ENCODE peak calls at places on chromosome X, in eight cellular contexts. V is Peyer's patch; K is ascending aorta; B is body of pancreas; S is breast epithelium; O is A673; I is CD4-positive, alpha-beta memory T cell; N is PC-3. J is an unnamed sample.

GRCh38 chrX:47311857-47312774 is 58.3 kb upstream of the ZNF157 start:
- DNase-seq in I (peak; percentile 40), N (peak; percentile 74), B (peak; percentile 70), V (peak; percentile 55), K (no peak), O (peak; percentile 71), S (no peak), J (peak; percentile 62)

GRCh38 chrX:70754169-70754843 is 154.2 kb downstream of the TEX11 start:
- DNase-seq in V (no peak), N (peak; percentile 17), K (no peak), S (no peak), B (no peak), O (no peak), I (no peak), J (no peak)

GRCh38 chrX:113400193-113400704 is 559.6 kb upstream of the AMOT start:
- DNase-seq in V (no peak), N (peak; percentile 6), B (no peak), S (no peak), O (peak; percentile 35), I (no peak), K (no peak), J (no peak)

GRCh38 chrX:1595711-1596060 is 4.3 kb downstream of the AKAP17A start:
- DNase-seq in B (no peak), K (no peak), I (no peak), O (no peak), V (no peak), N (no peak), S (no peak), J (no peak)

GRCh38 chrX:45591650-45592049 is 391.0 kb upstream of the DIPK2B start:
- DNase-seq in N (no peak), B (no peak), I (no peak), K (no peak), O (no peak), S (no peak), V (no peak), J (no peak)

GRCh38 chrX:96474357-96475125 is 210.1 kb upstream of the DIAPH2 start:
- DNase-seq in O (no peak), N (peak; percentile 85), V (no peak), S (no peak), K (no peak), I (no peak), B (no peak), J (no peak)

GRCh38 chrX:24216037-24216436 is 66.5 kb downstream of the ZFX start:
- DNase-seq in S (no peak), B (no peak), I (no peak), O (no peak), N (no peak), K (no peak), V (no peak), J (no peak)

GRCh38 chrX:16839224-16839851 is 30.8 kb downstream of the RBBP7 start:
- DNase-seq in N (no peak), V (no peak), K (no peak), O (no peak), I (no peak), B (no peak), S (no peak), J (no peak)

GRCh38 chrX:37746951-37747350 is 32.9 kb upstream of the CYBB start:
- DNase-seq in B (no peak), N (no peak), V (no peak), K (no peak), I (no peak), S (no peak), O (no peak), J (no peak)

GRCh38 chrX:7059214-7059838 is 88.2 kb upstream of the STS start:
- DNase-seq in K (no peak), I (no peak), O (no peak), V (no peak), N (no peak), S (no peak), B (no peak), J (no peak)

GRCh38 chrX:37825225-37825842 is 22.0 kb downstream of the DYNLT3 start:
- DNase-seq in O (peak; percentile 56), V (peak; percentile 80), I (peak; percentile 55), K (no peak), B (peak; percentile 68), S (peak; percentile 30), N (peak; percentile 61), J (peak; percentile 13)

GRCh38 chrX:119687661-119688413 is 5.1 kb downstream of the SEPTIN6 start:
- DNase-seq in B (no peak), N (no peak), V (no peak), K (no peak), O (no peak), I (no peak), S (no peak), J (no peak)

GRCh38 chrX:72387247-72387646 is 81.5 kb upstream of the CITED1 start:
- DNase-seq in B (no peak), S (no peak), N (no peak), V (no peak), O (no peak), I (no peak), K (no peak), J (no peak)

GRCh38 chrX:28273751-28274150 is 292.5 kb upstream of the DCAF8L1 start:
- DNase-seq in K (no peak), I (no peak), V (no peak), B (no peak), S (no peak), N (no peak), O (no peak), J (no peak)

GRCh38 chrX:154485150-154486051 is 1.0 kb downstream of the UBL4A start:
- DNase-seq in S (no peak), O (no peak), I (no peak), B (peak; percentile 33), N (peak; percentile 9), K (no peak), V (no peak), J (no peak)

GRCh38 chrX:105495376-105495775 is 274.9 kb upstream of the TEX13A start:
- DNase-seq in I (no peak), K (no peak), B (no peak), O (no peak), V (no peak), N (no peak), S (no peak), J (no peak)

GRCh38 chrX:136210806-136211205 is 40.4 kb downstream of the MAP7D3 start:
- DNase-seq in K (no peak), S (no peak), N (no peak), V (no peak), O (no peak), B (no peak), I (no peak), J (no peak)

GRCh38 chrX:136209016-136209738 is 42.0 kb downstream of the MAP7D3 start:
- DNase-seq in V (peak; percentile 67), N (peak; percentile 50), O (peak; percentile 49), I (peak; percentile 43), S (no peak), B (peak; percentile 54), K (no peak), J (peak; percentile 63)

GRCh38 chrX:136207546-136207945 is 43.7 kb downstream of the MAP7D3 start:
- DNase-seq in O (no peak), K (no peak), B (no peak), V (no peak), S (no peak), N (no peak), I (no peak), J (no peak)

GRCh38 chrX:136210243-136210642 is 41.0 kb downstream of the MAP7D3 start:
- DNase-seq in K (no peak), B (no peak), V (no peak), S (no peak), O (no peak), I (no peak), N (no peak), J (no peak)

DNA sequence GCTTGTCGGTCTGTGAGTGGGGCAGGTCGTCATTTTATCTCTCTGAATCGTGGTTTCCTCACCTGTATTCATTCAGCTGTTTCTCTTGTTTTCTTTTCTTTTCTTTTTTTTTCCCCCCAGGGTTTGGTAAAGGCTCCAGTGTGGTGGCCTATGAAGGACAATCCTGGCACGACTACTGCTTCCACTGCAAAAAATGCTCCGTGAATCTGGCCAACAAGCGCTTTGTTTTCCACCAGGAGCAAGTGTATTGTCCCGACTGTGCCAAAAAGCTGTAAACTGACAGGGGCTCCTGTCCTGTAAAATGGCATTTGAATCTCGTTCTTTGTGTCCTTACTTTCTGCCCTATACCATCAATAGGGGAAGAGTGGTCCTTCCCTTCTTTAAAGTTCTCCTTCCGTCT is 41.4 kb downstream of the MAP7D3 start:
- DNase-seq in S (no peak), O (no peak), K (no peak), B (no peak), I (no peak), V (no peak), N (no peak), J (no peak)
- H3K27ac ChIP-seq in S (no peak overlapping the region), O (no peak overlapping the region), K (peak overlapping the region; percentile 60), B (no peak overlapping the region), I (no peak overlapping the region), V (no peak overlapping the region), N (no peak overlapping the region), J (peak overlapping the region; percentile 87)

DNA sequence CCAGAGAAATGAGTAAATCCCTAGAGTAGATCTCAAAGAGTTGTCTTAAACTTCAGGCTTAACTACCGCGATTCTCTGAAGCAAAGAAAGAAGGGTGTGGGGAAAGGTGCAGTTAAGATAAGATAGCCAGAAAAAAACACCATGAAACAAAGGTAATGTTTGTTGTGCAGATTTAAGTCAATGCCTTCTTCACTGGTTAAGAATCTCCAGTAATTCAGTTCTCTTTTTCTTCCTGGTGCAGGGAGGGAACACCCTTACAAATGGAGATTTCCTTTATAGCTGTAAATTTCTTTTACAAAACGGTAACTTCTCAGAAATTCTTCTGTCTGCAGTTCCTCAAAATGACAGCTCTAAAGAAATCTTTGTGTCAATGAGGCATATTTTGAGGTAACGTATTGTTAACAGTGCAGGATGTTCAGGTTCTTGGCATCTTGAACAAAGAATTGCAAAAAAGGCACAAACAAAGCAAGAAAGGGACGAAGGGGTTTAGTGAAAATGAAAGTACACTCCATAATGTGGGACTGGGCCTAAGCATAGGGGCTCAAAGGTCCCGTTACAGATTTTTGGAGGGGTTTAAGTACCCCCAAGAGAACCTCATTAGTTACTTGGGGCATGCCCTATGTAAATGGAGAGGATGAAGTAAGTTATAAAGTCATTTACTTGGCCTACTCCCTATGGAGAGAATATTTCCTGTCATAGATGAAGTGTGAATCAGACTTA is 491.9 kb downstream of the PCDH11X start:
- DNase-seq in O (no peak), N (no peak), K (no peak), I (no peak), S (no peak), V (no peak), B (no peak), J (no peak)
- H3K4me1 ChIP-seq in O (no peaks in the 10 kb centered on the region), N (no peaks in the 10 kb centered on the region), K (no peaks in the 10 kb centered on the region), I (no peaks in the 10 kb centered on the region), S (no peaks in the 10 kb centered on the region), V (no peaks in the 10 kb centered on the region), B (no peaks in the 10 kb centered on the region), J (no peaks in the 10 kb centered on the region)

GRCh38 chrX:124087000-124087746 is 125.7 kb downstream of the STAG2 start:
- DNase-seq in O (no peak), B (no peak), N (no peak), S (no peak), K (no peak), V (no peak), I (no peak), J (no peak)
- H3K27ac ChIP-seq in O (no peak overlapping the region), B (no peak overlapping the region), N (no peak overlapping the region), S (no peak overlapping the region), K (no peak overlapping the region), V (no peak overlapping the region), I (peak overlapping the region; percentile 43), J (no peak overlapping the region)

DNA sequence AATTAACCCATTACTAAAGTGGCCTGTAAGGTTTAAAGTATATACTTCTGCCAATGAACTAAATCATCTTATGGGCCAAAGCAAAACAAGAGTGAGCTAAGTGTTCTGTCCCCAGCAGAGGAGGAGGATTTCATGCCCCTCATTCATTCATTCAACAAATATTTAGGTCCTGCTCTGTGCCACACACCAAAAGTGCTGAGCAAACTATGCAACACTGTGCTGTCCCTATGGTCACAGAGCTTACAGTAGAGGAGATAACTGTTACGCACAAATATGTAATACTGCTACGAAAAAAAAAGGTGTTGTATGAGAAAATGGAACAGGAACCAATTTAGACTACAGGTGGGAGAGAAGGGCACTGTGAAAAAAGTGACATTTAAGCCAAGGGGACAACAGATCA is 1.7 kb downstream of the SH3KBP1 start:
- DNase-seq in K (no peak), B (no peak), I (no peak), O (no peak), N (no peak), V (no peak), S (no peak), J (no peak)
- H3K4me1 ChIP-seq in K (no peaks in the 10 kb centered on the region), B (no peaks in the 10 kb centered on the region), I (peaks cover 41% of the 10 kb centered on the region), O (no peaks in the 10 kb centered on the region), N (peaks cover 28% of the 10 kb centered on the region), V (no peaks in the 10 kb centered on the region), S (no peaks in the 10 kb centered on the region), J (peaks cover 4% of the 10 kb centered on the region)

J was measured in uterus.